ENCODE peak calls at places on chromosomes 6 and 20, in eight cellular contexts. One of them, this sample, is unnamed.

GRCh38 chr6:128057541-128058335 is 156.9 kb upstream of the THEMIS start:
- DNase-seq in CD8-positive, alpha-beta T cell: no peak
- DNase-seq in HFFc6: peak; percentile 69
- DNase-seq in astrocyte of the spinal cord: no peak
- DNase-seq in transverse colon: no peak
- DNase-seq in endodermal cell: no peak
- DNase-seq in neural crest cell: no peak
- DNase-seq in endothelial cell: no peak
- DNase-seq in this sample: no peak

GRCh38 chr20:40754372-40754943 is 65.4 kb upstream of the MAFB start:
- DNase-seq in CD8-positive, alpha-beta T cell: no peak
- DNase-seq in HFFc6: no peak
- DNase-seq in astrocyte of the spinal cord: no peak
- DNase-seq in transverse colon: no peak
- DNase-seq in endodermal cell: peak; percentile 3
- DNase-seq in neural crest cell: no peak
- DNase-seq in endothelial cell: no peak
- DNase-seq in this sample: no peak

GRCh38 chr6:74674377-74674776 is 531.5 kb downstream of the COL12A1 start:
- DNase-seq in CD8-positive, alpha-beta T cell: no peak
- DNase-seq in HFFc6: no peak
- DNase-seq in astrocyte of the spinal cord: no peak
- DNase-seq in transverse colon: no peak
- DNase-seq in endodermal cell: no peak
- DNase-seq in neural crest cell: no peak
- DNase-seq in endothelial cell: no peak
- DNase-seq in this sample: no peak

GRCh38 chr20:36483919-36484808 is 57.2 kb upstream of the MYL9 start:
- DNase-seq in CD8-positive, alpha-beta T cell: no peak
- DNase-seq in HFFc6: peak; percentile 72
- DNase-seq in astrocyte of the spinal cord: peak; percentile 47
- DNase-seq in transverse colon: no peak
- DNase-seq in endodermal cell: no peak
- DNase-seq in neural crest cell: no peak
- DNase-seq in endothelial cell: no peak
- DNase-seq in this sample: no peak

GRCh38 chr20:58441723-58442122 is 52.7 kb downstream of the VAPB start:
- DNase-seq in CD8-positive, alpha-beta T cell: no peak
- DNase-seq in HFFc6: no peak
- DNase-seq in astrocyte of the spinal cord: no peak
- DNase-seq in transverse colon: no peak
- DNase-seq in endodermal cell: peak; percentile 9
- DNase-seq in neural crest cell: no peak
- DNase-seq in endothelial cell: no peak
- DNase-seq in this sample: no peak

GRCh38 chr20:22567944-22568871 is 16.2 kb downstream of the FOXA2 start:
- DNase-seq in CD8-positive, alpha-beta T cell: no peak
- DNase-seq in HFFc6: no peak
- DNase-seq in astrocyte of the spinal cord: no peak
- DNase-seq in transverse colon: no peak
- DNase-seq in endodermal cell: peak; percentile 85
- DNase-seq in neural crest cell: no peak
- DNase-seq in endothelial cell: no peak
- DNase-seq in this sample: no peak

GRCh38 chr6:93858213-93858612 is 438.9 kb upstream of the EPHA7 start:
- DNase-seq in CD8-positive, alpha-beta T cell: no peak
- DNase-seq in HFFc6: no peak
- DNase-seq in astrocyte of the spinal cord: no peak
- DNase-seq in transverse colon: no peak
- DNase-seq in endodermal cell: no peak
- DNase-seq in neural crest cell: no peak
- DNase-seq in endothelial cell: no peak
- DNase-seq in this sample: no peak

GRCh38 chr6:16922282-16922681 is 161.0 kb upstream of the ATXN1 start:
- DNase-seq in CD8-positive, alpha-beta T cell: no peak
- DNase-seq in HFFc6: no peak
- DNase-seq in astrocyte of the spinal cord: no peak
- DNase-seq in transverse colon: no peak
- DNase-seq in endodermal cell: no peak
- DNase-seq in neural crest cell: no peak
- DNase-seq in endothelial cell: no peak
- DNase-seq in this sample: no peak

GRCh38 chr20:7765221-7765620 is 175.0 kb downstream of the HAO1 start:
- DNase-seq in CD8-positive, alpha-beta T cell: no peak
- DNase-seq in HFFc6: no peak
- DNase-seq in astrocyte of the spinal cord: no peak
- DNase-seq in transverse colon: no peak
- DNase-seq in endodermal cell: no peak
- DNase-seq in neural crest cell: no peak
- DNase-seq in endothelial cell: no peak
- DNase-seq in this sample: no peak

GRCh38 chr6:34511214-34511922 is 44.8 kb downstream of the SPDEF start:
- DNase-seq in CD8-positive, alpha-beta T cell: no peak
- DNase-seq in HFFc6: no peak
- DNase-seq in astrocyte of the spinal cord: no peak
- DNase-seq in transverse colon: no peak
- DNase-seq in endodermal cell: peak; percentile 43
- DNase-seq in neural crest cell: no peak
- DNase-seq in endothelial cell: no peak
- DNase-seq in this sample: no peak

GRCh38 chr6:156938143-156938542 is 161.0 kb downstream of the ARID1B start:
- DNase-seq in CD8-positive, alpha-beta T cell: no peak
- DNase-seq in HFFc6: no peak
- DNase-seq in astrocyte of the spinal cord: no peak
- DNase-seq in transverse colon: no peak
- DNase-seq in endodermal cell: no peak
- DNase-seq in neural crest cell: no peak
- DNase-seq in endothelial cell: no peak
- DNase-seq in this sample: no peak

GRCh38 chr6:90256698-90257485 is 39.8 kb downstream of the BACH2 start:
- DNase-seq in CD8-positive, alpha-beta T cell: no peak
- DNase-seq in HFFc6: peak; percentile 59
- DNase-seq in astrocyte of the spinal cord: peak; percentile 87
- DNase-seq in transverse colon: no peak
- DNase-seq in endodermal cell: no peak
- DNase-seq in neural crest cell: no peak
- DNase-seq in endothelial cell: no peak
- DNase-seq in this sample: no peak

GRCh38 chr6:113591896-113592827 is 265.0 kb upstream of the MARCKS start:
- DNase-seq in CD8-positive, alpha-beta T cell: no peak
- DNase-seq in HFFc6: no peak
- DNase-seq in astrocyte of the spinal cord: peak; percentile 73
- DNase-seq in transverse colon: peak; percentile 49
- DNase-seq in endodermal cell: peak; percentile 56
- DNase-seq in neural crest cell: no peak
- DNase-seq in endothelial cell: no peak
- DNase-seq in this sample: no peak

GRCh38 chr6:70413829-70414494 is 654 bp downstream of the FAM135A start:
- DNase-seq in CD8-positive, alpha-beta T cell: no peak
- DNase-seq in HFFc6: no peak
- DNase-seq in astrocyte of the spinal cord: peak; percentile 25
- DNase-seq in transverse colon: no peak
- DNase-seq in endodermal cell: no peak
- DNase-seq in neural crest cell: no peak
- DNase-seq in endothelial cell: no peak
- DNase-seq in this sample: peak; percentile 23

GRCh38 chr20:45924391-45925261 is 9.9 kb upstream of the PCIF1 start:
- DNase-seq in CD8-positive, alpha-beta T cell: no peak
- DNase-seq in HFFc6: no peak
- DNase-seq in astrocyte of the spinal cord: peak; percentile 64
- DNase-seq in transverse colon: no peak
- DNase-seq in endodermal cell: no peak
- DNase-seq in neural crest cell: no peak
- DNase-seq in endothelial cell: no peak
- DNase-seq in this sample: no peak

GRCh38 chr6:98678481-98678880 is 155.9 kb upstream of the POU3F2 start:
- DNase-seq in CD8-positive, alpha-beta T cell: no peak
- DNase-seq in HFFc6: no peak
- DNase-seq in astrocyte of the spinal cord: no peak
- DNase-seq in transverse colon: no peak
- DNase-seq in endodermal cell: no peak
- DNase-seq in neural crest cell: no peak
- DNase-seq in endothelial cell: no peak
- DNase-seq in this sample: no peak

GRCh38 chr6:13868236-13868635 is 53.9 kb upstream of the MCUR1 start:
- DNase-seq in CD8-positive, alpha-beta T cell: no peak
- DNase-seq in HFFc6: no peak
- DNase-seq in astrocyte of the spinal cord: no peak
- DNase-seq in transverse colon: no peak
- DNase-seq in endodermal cell: no peak
- DNase-seq in neural crest cell: no peak
- DNase-seq in endothelial cell: no peak
- DNase-seq in this sample: no peak

DNA sequence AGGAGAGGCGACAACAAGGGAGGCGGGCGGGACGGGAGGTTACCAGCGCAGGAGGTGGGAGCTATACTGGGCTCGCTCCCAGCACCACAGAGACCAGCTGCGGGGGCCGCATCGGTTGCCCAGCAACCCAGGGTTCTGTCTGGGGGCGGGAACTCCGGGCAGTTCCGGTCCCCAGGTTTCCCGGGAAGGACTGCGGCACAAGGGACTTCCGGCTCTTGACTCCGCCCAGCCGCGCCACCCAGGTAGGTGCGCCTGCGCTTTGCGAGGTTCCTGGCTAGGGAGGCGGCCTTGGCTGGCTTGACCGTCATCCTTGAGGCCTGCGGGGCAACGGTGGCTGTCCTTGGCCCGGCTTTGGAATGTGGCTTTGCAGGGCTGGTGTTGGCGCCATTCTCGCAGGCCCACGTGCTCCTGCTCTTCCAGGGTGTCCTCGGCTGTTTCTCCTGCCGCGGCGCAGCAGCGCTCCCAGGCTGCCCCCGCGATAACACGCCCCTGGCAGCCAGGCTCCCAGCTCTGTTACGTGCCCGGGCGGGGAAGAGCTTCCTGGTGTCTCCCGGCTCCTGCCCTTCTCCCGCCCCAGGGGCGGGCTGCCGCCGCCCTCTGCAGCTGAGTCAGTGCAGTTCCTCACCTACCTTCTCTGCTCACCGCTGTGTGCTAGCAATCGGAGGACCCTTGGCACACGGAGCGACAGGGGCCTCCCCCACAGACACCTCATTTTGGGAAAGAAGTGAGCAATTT is at the start of gene RSPH3:
- DNase-seq in CD8-positive, alpha-beta T cell: peak; percentile 92
- DNase-seq in HFFc6: peak; percentile 93
- DNase-seq in astrocyte of the spinal cord: peak; percentile 94
- DNase-seq in transverse colon: peak; percentile 97
- DNase-seq in endodermal cell: peak; percentile 99
- DNase-seq in neural crest cell: peak; percentile 91
- DNase-seq in endothelial cell: peak; percentile 81
- DNase-seq in this sample: peak; percentile 81
- TF ChIP-seq CTCF in CD8-positive, alpha-beta T cell: no peak
- TF ChIP-seq CTCF in HFFc6: peak; percentile 47
- TF ChIP-seq CTCF in astrocyte of the spinal cord: no peak
- TF ChIP-seq CTCF in transverse colon: no peak
- TF ChIP-seq CTCF in endodermal cell: peak; percentile 52
- TF ChIP-seq CTCF in neural crest cell: no peak
- TF ChIP-seq CTCF in endothelial cell: no peak
- TF ChIP-seq CTCF in this sample: no peak

GRCh38 chr20:37901280-37901666 is 1.7 kb upstream of the VSTM2L start:
- DNase-seq in CD8-positive, alpha-beta T cell: no peak
- DNase-seq in HFFc6: no peak
- DNase-seq in astrocyte of the spinal cord: no peak
- DNase-seq in transverse colon: no peak
- DNase-seq in endodermal cell: peak; percentile 85
- DNase-seq in neural crest cell: no peak
- DNase-seq in endothelial cell: no peak
- DNase-seq in this sample: no peak

GRCh38 chr20:37904008-37904675 is 1.2 kb downstream of the VSTM2L start:
- DNase-seq in CD8-positive, alpha-beta T cell: no peak
- DNase-seq in HFFc6: no peak
- DNase-seq in astrocyte of the spinal cord: no peak
- DNase-seq in transverse colon: no peak
- DNase-seq in endodermal cell: no peak
- DNase-seq in neural crest cell: no peak
- DNase-seq in endothelial cell: no peak
- DNase-seq in this sample: no peak

GRCh38 chr20:37903317-37904007 is 535 bp downstream of the VSTM2L start:
- DNase-seq in CD8-positive, alpha-beta T cell: no peak
- DNase-seq in HFFc6: no peak
- DNase-seq in astrocyte of the spinal cord: no peak
- DNase-seq in transverse colon: no peak
- DNase-seq in endodermal cell: no peak
- DNase-seq in neural crest cell: no peak
- DNase-seq in endothelial cell: peak; percentile 23
- DNase-seq in this sample: no peak

GRCh38 chr20:37901667-37902503 is 1.0 kb upstream of the VSTM2L start:
- DNase-seq in CD8-positive, alpha-beta T cell: no peak
- DNase-seq in HFFc6: peak; percentile 30
- DNase-seq in astrocyte of the spinal cord: peak; percentile 70
- DNase-seq in transverse colon: no peak
- DNase-seq in endodermal cell: peak; percentile 91
- DNase-seq in neural crest cell: peak; percentile 26
- DNase-seq in endothelial cell: peak; percentile 38
- DNase-seq in this sample: no peak

GRCh38 chr20:37902504-37903313 is at the start of gene VSTM2L:
- DNase-seq in CD8-positive, alpha-beta T cell: no peak
- DNase-seq in HFFc6: peak; percentile 18
- DNase-seq in astrocyte of the spinal cord: peak; percentile 73
- DNase-seq in transverse colon: peak; percentile 22
- DNase-seq in endodermal cell: peak; percentile 72
- DNase-seq in neural crest cell: peak; percentile 39
- DNase-seq in endothelial cell: peak; percentile 42
- DNase-seq in this sample: no peak
- TF ChIP-seq CTCF in CD8-positive, alpha-beta T cell: no peak
- TF ChIP-seq CTCF in HFFc6: no peak
- TF ChIP-seq CTCF in astrocyte of the spinal cord: no peak
- TF ChIP-seq CTCF in transverse colon: no peak
- TF ChIP-seq CTCF in endodermal cell: no peak
- TF ChIP-seq CTCF in neural crest cell: peak; percentile 2
- TF ChIP-seq CTCF in endothelial cell: no peak
- TF ChIP-seq CTCF in this sample: no peak

GRCh38 chr20:24297928-24298327 is 171.5 kb upstream of the SYNDIG1 start:
- DNase-seq in CD8-positive, alpha-beta T cell: no peak
- DNase-seq in HFFc6: no peak
- DNase-seq in astrocyte of the spinal cord: no peak
- DNase-seq in transverse colon: no peak
- DNase-seq in endodermal cell: no peak
- DNase-seq in neural crest cell: no peak
- DNase-seq in endothelial cell: no peak
- DNase-seq in this sample: no peak

GRCh38 chr20:24291066-24291465 is 178.4 kb upstream of the SYNDIG1 start:
- DNase-seq in CD8-positive, alpha-beta T cell: no peak
- DNase-seq in HFFc6: no peak
- DNase-seq in astrocyte of the spinal cord: no peak
- DNase-seq in transverse colon: no peak
- DNase-seq in endodermal cell: no peak
- DNase-seq in neural crest cell: no peak
- DNase-seq in endothelial cell: no peak
- DNase-seq in this sample: no peak

GRCh38 chr20:24296477-24297380 is 172.7 kb upstream of the SYNDIG1 start:
- DNase-seq in CD8-positive, alpha-beta T cell: no peak
- DNase-seq in HFFc6: peak; percentile 33
- DNase-seq in astrocyte of the spinal cord: no peak
- DNase-seq in transverse colon: no peak
- DNase-seq in endodermal cell: no peak
- DNase-seq in neural crest cell: no peak
- DNase-seq in endothelial cell: no peak
- DNase-seq in this sample: no peak
- TF ChIP-seq CTCF in CD8-positive, alpha-beta T cell: no peak
- TF ChIP-seq CTCF in HFFc6: no peak
- TF ChIP-seq CTCF in astrocyte of the spinal cord: no peak
- TF ChIP-seq CTCF in transverse colon: no peak
- TF ChIP-seq CTCF in endodermal cell: no peak
- TF ChIP-seq CTCF in neural crest cell: no peak
- TF ChIP-seq CTCF in endothelial cell: no peak
- TF ChIP-seq CTCF in this sample: no peak

GRCh38 chr6:129667034-129667433 is 42.9 kb downstream of the ARHGAP18 start:
- DNase-seq in CD8-positive, alpha-beta T cell: no peak
- DNase-seq in HFFc6: no peak
- DNase-seq in astrocyte of the spinal cord: no peak
- DNase-seq in transverse colon: no peak
- DNase-seq in endodermal cell: no peak
- DNase-seq in neural crest cell: no peak
- DNase-seq in endothelial cell: no peak
- DNase-seq in this sample: no peak
- TF ChIP-seq CTCF in CD8-positive, alpha-beta T cell: no peak
- TF ChIP-seq CTCF in HFFc6: peak; percentile 60
- TF ChIP-seq CTCF in astrocyte of the spinal cord: no peak
- TF ChIP-seq CTCF in transverse colon: no peak
- TF ChIP-seq CTCF in endodermal cell: peak; percentile 35
- TF ChIP-seq CTCF in neural crest cell: no peak
- TF ChIP-seq CTCF in endothelial cell: no peak
- TF ChIP-seq CTCF in this sample: no peak

This sample was measured in mesothelial cell of epicardium.